ENCODE peak calls at places on chromosome X, in five cellular contexts. R is RPMI8226, S is left lobe of liver, G is substantia nigra, D is neuronal stem cell. F is an unnamed sample.

GRCh38 chrX:11407331-11408110 is 114.3 kb downstream of the AMELX start:
- DNase-seq in S (no peak), D (no peak), R (no peak), G (no peak), F (no peak)

GRCh38 chrX:124455966-124456365 is 109.6 kb downstream of the SH2D1A start:
- DNase-seq in S (no peak), R (no peak), D (no peak), G (no peak), F (no peak)

GRCh38 chrX:149493567-149494562 is 11.2 kb downstream of the IDS start:
- DNase-seq in D (no peak), S (no peak), G (no peak), R (no peak), F (peak)

GRCh38 chrX:70039758-70040157 is 10.0 kb downstream of the AWAT2 start:
- DNase-seq in D (no peak), S (no peak), G (no peak), R (no peak), F (no peak)

GRCh38 chrX:134971926-134972325 is 18.9 kb upstream of the SMIM10 start:
- DNase-seq in G (no peak), R (no peak), S (no peak), D (no peak), F (no peak)

GRCh38 chrX:15674514-15674898 is 9.9 kb upstream of the CLTRN start:
- DNase-seq in S (peak), G (no peak), R (peak), D (peak), F (peak)

GRCh38 chrX:106696502-106696901 is 30.0 kb upstream of the RNF128 start:
- DNase-seq in D (no peak), S (no peak), G (no peak), R (no peak), F (no peak)

GRCh38 chrX:109740076-109740809 is 7.2 kb upstream of the ACSL4 start:
- DNase-seq in R (no peak), S (peak), G (no peak), D (no peak), F (no peak)

GRCh38 chrX:17968367-17968766 is 107.3 kb upstream of the RAI2 start:
- DNase-seq in D (no peak), R (no peak), G (no peak), S (no peak), F (no peak)